ENCODE peak calls at places on chromosomes 5 and 9, in eight cellular contexts. R is esophagus squamous epithelium, G is stomach, E is tibial artery, Q is Karpas-422, I is gastrocnemius medialis, Z is mammary epithelial cell, U is suprapubic skin. F is an unnamed sample.

GRCh38 chr9:74773886-74774479 is 113.7 kb downstream of the TRPM6 start:
- DNase-seq in Q (peak; percentile 88), I (peak; percentile 22), Z (peak; percentile 52), E (peak; percentile 79), G (peak; percentile 86), R (no peak), U (peak; percentile 77), F (no peak)

GRCh38 chr5:89289604-89290003 is 406.6 kb upstream of the MEF2C start:
- DNase-seq in U (no peak), E (no peak), G (no peak), Q (no peak), Z (no peak), R (no peak), I (no peak), F (no peak)

GRCh38 chr5:40634154-40634553 is 45.6 kb upstream of the PTGER4 start:
- DNase-seq in U (no peak), G (no peak), E (no peak), Z (no peak), Q (no peak), I (no peak), R (no peak), F (no peak)

GRCh38 chr9:97864396-97864795 is 11.4 kb downstream of the FOXE1 start:
- DNase-seq in Q (no peak), R (no peak), U (no peak), Z (no peak), G (no peak), E (no peak), I (no peak), F (no peak)

GRCh38 chr5:109907751-109908150 is 218.0 kb downstream of the MAN2A1 start:
- DNase-seq in Q (no peak), Z (peak; percentile 69), R (no peak), G (no peak), U (no peak), I (no peak), E (no peak), F (no peak)

GRCh38 chr9:93134018-93134739 is at the start of gene NINJ1:
- DNase-seq in G (peak; percentile 79), I (peak; percentile 56), Z (peak; percentile 95), E (peak; percentile 64), R (no peak), Q (peak; percentile 80), U (peak; percentile 84), F (no peak)

GRCh38 chr5:111680737-111681413 is 76.1 kb downstream of the NREP start:
- DNase-seq in R (no peak), E (peak; percentile 68), I (peak; percentile 65), Z (peak; percentile 96), U (peak; percentile 78), G (peak; percentile 74), Q (no peak), F (no peak)

GRCh38 chr9:130940693-130941576 is 1.9 kb upstream of the FIBCD1 start:
- DNase-seq in E (peak; percentile 51), I (peak; percentile 28), R (no peak), Z (peak; percentile 91), U (peak; percentile 75), G (peak; percentile 89), Q (peak; percentile 84), F (no peak)

GRCh38 chr5:52784741-52785140 is 3.0 kb upstream of the ITGA1 start:
- DNase-seq in E (no peak), Z (no peak), Q (no peak), U (no peak), I (no peak), G (no peak), R (no peak), F (no peak)

GRCh38 chr9:135343136-135343535 is 136.4 kb upstream of the PPP1R26 start:
- DNase-seq in Q (no peak), E (no peak), R (no peak), Z (no peak), U (peak; percentile 46), G (no peak), I (no peak), F (no peak)

GRCh38 chr5:116144103-116144502 is 59.3 kb downstream of the COMMD10 start:
- DNase-seq in R (no peak), Q (no peak), E (no peak), I (no peak), Z (no peak), U (no peak), G (no peak), F (no peak)

GRCh38 chr9:135662758-135663450 is at the start of gene LCN9:
- DNase-seq in G (no peak), U (no peak), E (no peak), I (peak; percentile 26), Q (no peak), Z (no peak), R (no peak), F (no peak)

GRCh38 chr5:15502208-15502607 is 2.2 kb downstream of the FBXL7 start:
- DNase-seq in R (no peak), Q (no peak), G (no peak), Z (no peak), I (no peak), E (no peak), U (no peak), F (no peak)

GRCh38 chr5:15496886-15497285 is 3.1 kb upstream of the FBXL7 start:
- DNase-seq in Z (no peak), R (no peak), I (no peak), E (no peak), U (no peak), G (no peak), Q (no peak), F (no peak)

GRCh38 chr5:15499528-15500325 is at the start of gene FBXL7:
- DNase-seq in I (peak; percentile 44), G (peak; percentile 37), Z (peak; percentile 52), Q (no peak), U (peak; percentile 82), E (peak; percentile 79), R (no peak), F (no peak)

GRCh38 chr5:15501057-15501791 is 1.2 kb downstream of the FBXL7 start:
- DNase-seq in Q (no peak), Z (peak; percentile 17), G (no peak), I (peak; percentile 12), U (peak; percentile 75), E (peak; percentile 45), R (no peak), F (peak; percentile 80)

GRCh38 chr5:15500326-15500958 is 462 bp downstream of the FBXL7 start:
- DNase-seq in I (peak; percentile 7), G (peak; percentile 26), Q (no peak), R (no peak), Z (peak; percentile 13), U (peak; percentile 85), E (peak; percentile 54), F (peak; percentile 88)
- H3K27ac ChIP-seq in I (peak overlapping the region; percentile 66), G (peak overlapping the region; percentile 76), Q (no peak overlapping the region), R (peak overlapping the region; percentile 74), Z (no peak overlapping the region), U (peak overlapping the region; percentile 91), E (peak overlapping the region; percentile 87), F (peak overlapping the region; percentile 94)

DNA sequence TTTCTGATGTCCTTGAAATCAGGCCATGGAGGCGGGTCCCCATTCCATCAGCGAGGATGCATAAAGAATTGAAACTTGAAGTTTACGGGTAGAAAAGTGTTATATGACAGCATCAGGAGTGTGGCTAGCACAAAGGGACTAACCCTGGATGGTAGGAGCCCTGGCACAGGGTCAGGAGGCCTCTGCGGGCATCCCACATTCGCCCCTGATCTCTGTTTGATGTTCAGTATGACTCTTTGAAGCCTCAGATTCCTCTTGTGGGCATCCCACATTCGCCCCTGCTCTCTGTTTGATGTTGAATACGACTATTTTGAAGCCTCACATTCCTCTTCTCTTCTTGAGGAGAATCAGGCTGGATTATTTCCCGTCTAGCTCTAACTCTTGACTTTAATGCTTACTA is 94.7 kb upstream of the ADRA1B start:
- DNase-seq in E (no peak), I (no peak), U (no peak), G (no peak), Q (no peak), Z (no peak), R (no peak), F (no peak)
- H3K4me1 ChIP-seq in E (peaks cover 18% of the 10 kb centered on the region), I (peaks cover 51% of the 10 kb centered on the region), U (peaks cover 24% of the 10 kb centered on the region), G (peaks cover 28% of the 10 kb centered on the region), Q (no peaks in the 10 kb centered on the region), Z (peaks cover 42% of the 10 kb centered on the region), R (no peaks in the 10 kb centered on the region), F (peaks cover 2% of the 10 kb centered on the region)

GRCh38 chr5:43033845-43034590 is 6.1 kb downstream of the ANXA2R start:
- DNase-seq in Z (no peak), G (no peak), E (no peak), Q (no peak), R (no peak), U (no peak), I (no peak), F (no peak)

GRCh38 chr5:43037929-43038510 is 2.1 kb downstream of the ANXA2R start:
- DNase-seq in G (no peak), I (no peak), Q (no peak), R (no peak), E (no peak), Z (peak; percentile 55), U (no peak), F (no peak)

GRCh38 chr5:43036856-43037711 is 3.0 kb downstream of the ANXA2R start:
- DNase-seq in G (no peak), R (no peak), U (no peak), Q (no peak), I (no peak), Z (no peak), E (no peak), F (no peak)

GRCh38 chr5:43036409-43036808 is 3.7 kb downstream of the ANXA2R start:
- DNase-seq in R (no peak), E (no peak), Z (no peak), I (no peak), G (no peak), U (no peak), Q (no peak), F (no peak)

GRCh38 chr5:43034591-43034968 is 5.5 kb downstream of the ANXA2R start:
- DNase-seq in Q (no peak), I (no peak), E (no peak), G (no peak), U (no peak), Z (no peak), R (no peak), F (no peak)
- H3K27ac ChIP-seq in Q (no peak overlapping the region), I (peak overlapping the region; percentile 34), E (no peak overlapping the region), G (no peak overlapping the region), U (no peak overlapping the region), Z (no peak overlapping the region), R (no peak overlapping the region), F (no peak overlapping the region)

GRCh38 chr5:159091596-159091995 is 8.1 kb downstream of the EBF1 start:
- DNase-seq in I (no peak), E (no peak), Z (no peak), R (no peak), Q (no peak), U (no peak), G (no peak), F (no peak)
- H3K4me1 ChIP-seq in I (peaks cover 10% of the 10 kb centered on the region), E (peaks cover 22% of the 10 kb centered on the region), Z (no peaks in the 10 kb centered on the region), R (no peaks in the 10 kb centered on the region), Q (peaks cover 97% of the 10 kb centered on the region), U (peaks cover 26% of the 10 kb centered on the region), G (peaks cover 8% of the 10 kb centered on the region), F (peaks cover 4% of the 10 kb centered on the region)

F was measured in ascending aorta.